ENCODE peak calls at places on chromosomes 2 and 18, in four cellular contexts. K is lung, Q is Calu3, P is neural crest cell. F is an unnamed sample.

GRCh38 chr18:48295586-48296311 is 113.4 kb downstream of the ZBTB7C start:
- DNase-seq in Q (no peak), P (no peak), K (no peak), F (no peak)

GRCh38 chr2:147548453-147548852 is 296.4 kb upstream of the ACVR2A start:
- DNase-seq in P (no peak), Q (no peak), K (no peak), F (no peak)

GRCh38 chr2:152453129-152453642 is 118.2 kb downstream of the FMNL2 start:
- DNase-seq in Q (peak; percentile 9), K (no peak), P (peak; percentile 44), F (no peak)

GRCh38 chr2:163011035-163011434 is 172.5 kb upstream of the KCNH7 start:
- DNase-seq in K (no peak), Q (no peak), P (no peak), F (no peak)

GRCh38 chr2:29583104-29583503 is 338.3 kb downstream of the ALK start:
- DNase-seq in Q (no peak), K (no peak), P (no peak), F (no peak)

GRCh38 chr2:133130548-133131246 is 437.6 kb downstream of the NCKAP5 start:
- DNase-seq in P (no peak), Q (no peak), K (no peak), F (no peak)

GRCh38 chr18:77056399-77057015 is 76.1 kb downstream of the MBP start:
- DNase-seq in K (no peak), P (no peak), Q (peak; percentile 66), F (no peak)

GRCh38 chr2:148619560-148620190 is 24.9 kb upstream of the EPC2 start:
- DNase-seq in Q (no peak), P (no peak), K (no peak), F (no peak)

GRCh38 chr2:19881866-19882265 is 19.9 kb downstream of the TTC32 start:
- DNase-seq in K (peak; percentile 15), P (no peak), Q (no peak), F (no peak)

GRCh38 chr2:20213651-20214565 is 11.0 kb downstream of the SDC1 start:
- DNase-seq in Q (no peak), P (no peak), K (no peak), F (no peak)

GRCh38 chr2:67215214-67215613 is 181.9 kb upstream of the ETAA1 start:
- DNase-seq in Q (peak; percentile 82), P (peak; percentile 58), K (peak; percentile 48), F (peak; percentile 5)

GRCh38 chr2:45010706-45011036 is 1.4 kb upstream of the SIX2 start:
- DNase-seq in Q (no peak), K (no peak), P (no peak), F (no peak)

GRCh38 chr2:240988146-240988545 is 10.3 kb upstream of the SNED1 start:
- DNase-seq in Q (no peak), K (no peak), P (no peak), F (no peak)

GRCh38 chr2:240990726-240991377 is 7.6 kb upstream of the SNED1 start:
- DNase-seq in P (no peak), Q (no peak), K (no peak), F (no peak)

GRCh38 chr2:240990266-240990529 is 8.2 kb upstream of the SNED1 start:
- DNase-seq in P (no peak), Q (no peak), K (no peak), F (no peak)

GRCh38 chr2:240988571-240989271 is 9.7 kb upstream of the SNED1 start:
- DNase-seq in K (no peak), P (no peak), Q (no peak), F (no peak)

DNA sequence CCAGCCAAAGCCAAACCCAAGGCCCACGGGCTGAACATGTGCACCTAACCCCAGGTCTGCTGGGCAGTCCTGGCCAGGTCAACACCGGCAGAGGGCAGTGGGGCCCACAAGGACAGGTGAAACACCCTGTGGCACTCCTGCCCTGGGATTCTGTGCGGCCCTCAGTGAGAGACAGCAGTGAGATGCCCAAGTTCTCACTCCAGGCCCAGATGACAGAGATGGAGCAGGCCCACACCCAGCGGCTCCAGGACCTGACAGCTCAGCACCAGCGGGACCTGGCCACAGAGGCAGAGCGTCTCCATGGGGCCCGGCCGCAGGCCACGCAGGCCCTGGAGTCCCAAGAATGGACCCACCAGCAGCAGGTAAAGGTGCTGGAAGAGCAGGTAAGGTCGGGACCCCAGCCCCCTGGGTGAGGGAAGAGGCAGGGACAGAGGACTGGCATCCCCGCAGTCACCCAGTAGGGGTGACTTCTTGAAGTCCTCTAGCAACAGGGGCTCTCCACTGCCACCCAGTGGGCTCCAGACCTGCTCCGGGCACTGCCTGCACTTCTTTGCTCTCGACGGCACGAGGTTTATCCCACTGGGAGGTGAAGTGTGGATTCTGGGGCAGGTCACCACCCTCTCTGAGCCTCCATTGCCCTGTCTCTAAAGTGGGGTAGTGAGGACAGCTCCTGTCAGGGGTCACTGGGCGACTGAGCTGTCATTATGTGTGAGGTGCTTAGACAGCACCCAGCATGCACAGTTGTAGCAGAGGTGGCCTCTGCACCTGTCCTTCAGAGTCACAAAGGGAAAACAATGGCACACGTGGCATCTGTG is 8.8 kb upstream of the SNED1 start:
- DNase-seq in K (no peak), Q (peak; percentile 78), P (peak; percentile 42), F (no peak)
- TF ChIP-seq CTCF in K (no peak), Q (peak; percentile 64), P (peak; percentile 59), F (peak; percentile 19)

GRCh38 chr2:115384399-115384798 is 942.0 kb downstream of the DPP10 start:
- DNase-seq in Q (no peak), K (no peak), P (no peak), F (no peak)
- TF ChIP-seq CTCF in Q (no peak), K (no peak), P (no peak), F (no peak)

GRCh38 chr2:75607988-75608683 is 38.4 kb upstream of the MRPL19 start:
- DNase-seq in P (no peak), K (no peak), Q (no peak), F (no peak)

GRCh38 chr2:75609937-75610508 is 36.6 kb upstream of the MRPL19 start:
- DNase-seq in Q (no peak), P (no peak), K (no peak), F (no peak)

GRCh38 chr2:75609334-75609689 is 37.3 kb upstream of the MRPL19 start:
- DNase-seq in P (no peak), K (no peak), Q (no peak), F (no peak)

GRCh38 chr2:75606851-75607798 is 39.5 kb upstream of the MRPL19 start:
- DNase-seq in K (no peak), Q (no peak), P (no peak), F (no peak)

GRCh38 chr2:75608684-75609333 is 37.8 kb upstream of the MRPL19 start:
- DNase-seq in K (peak; percentile 56), Q (peak; percentile 69), P (peak; percentile 67), F (peak; percentile 77)
- TF ChIP-seq CTCF in K (peak; percentile 53), Q (peak; percentile 91), P (peak; percentile 99), F (peak; percentile 97)

DNA sequence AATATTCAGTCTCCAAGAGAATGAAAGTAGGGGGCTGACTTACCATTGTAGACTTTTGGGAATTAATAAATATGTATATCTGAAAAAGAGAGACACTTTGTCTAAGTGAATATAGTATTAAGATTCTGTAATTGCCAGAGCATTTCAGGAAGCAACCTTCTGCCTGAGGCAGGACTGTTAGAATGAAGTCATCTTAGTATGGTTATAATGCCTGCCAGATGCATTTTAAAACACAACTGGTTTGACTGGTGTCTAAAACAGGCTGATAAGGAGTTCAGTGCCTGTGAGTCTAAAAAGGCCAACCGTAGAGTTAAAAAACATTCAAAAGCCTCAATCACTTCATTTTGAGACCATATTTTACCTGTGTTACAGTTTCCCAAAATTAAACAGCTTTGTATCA is 444.0 kb downstream of the PID1 start:
- DNase-seq in Q (no peak), P (no peak), K (no peak), F (no peak)
- TF ChIP-seq CTCF in Q (no peak), P (no peak), K (no peak), F (no peak)

DNA sequence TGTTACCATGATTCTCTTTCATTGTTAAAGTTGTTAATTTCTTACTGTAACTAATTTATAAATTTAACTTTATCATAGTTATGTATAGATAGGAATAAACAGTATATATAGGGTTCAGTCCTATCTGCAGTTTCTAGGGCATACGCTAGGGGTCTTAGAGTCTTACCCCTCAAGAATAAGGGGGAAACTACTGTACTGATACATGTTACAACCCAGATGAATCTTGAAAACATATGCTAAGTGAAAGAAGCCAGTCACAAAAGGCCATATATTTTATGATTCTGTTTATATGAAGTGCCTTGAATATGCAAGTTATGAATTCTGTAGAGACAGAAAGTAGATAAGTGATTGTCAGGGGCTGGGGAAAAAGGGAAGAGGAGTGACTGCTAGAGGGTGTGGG is 52.4 kb downstream of the RTN4 start:
- DNase-seq in P (no peak), Q (no peak), K (no peak), F (no peak)
- TF ChIP-seq CTCF in P (no peak), Q (no peak), K (no peak), F (no peak)

DNA sequence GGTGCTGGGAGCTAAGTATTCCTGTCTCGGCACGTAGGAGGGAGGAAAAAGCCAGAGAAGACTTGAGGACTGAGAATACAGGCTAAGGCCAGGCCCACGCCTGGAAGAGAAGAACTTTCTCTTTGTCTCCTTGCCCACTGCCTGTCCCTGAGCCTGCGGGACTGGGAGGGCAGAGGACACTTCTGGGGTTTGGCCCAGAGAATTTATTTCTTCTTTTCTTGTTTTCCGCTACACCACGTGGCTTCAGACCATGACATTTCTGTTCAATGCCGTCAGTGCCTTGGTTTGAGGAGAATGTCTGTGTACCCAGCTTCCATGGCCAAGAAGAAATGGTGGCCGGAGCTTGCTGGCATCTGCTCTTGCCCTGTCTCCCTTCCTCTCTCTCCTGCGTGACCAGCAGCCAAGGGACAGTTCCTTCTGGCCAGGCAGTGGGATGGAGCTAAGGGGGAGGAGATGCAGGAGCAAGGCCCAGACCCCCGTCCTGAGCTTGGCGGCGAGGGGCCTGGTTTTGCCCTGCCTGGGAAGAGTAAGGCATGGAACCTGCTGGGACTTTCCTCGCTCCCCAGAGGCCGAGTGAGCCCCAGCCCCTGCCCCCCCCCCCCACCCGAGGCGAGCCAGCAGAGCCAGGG is 140.3 kb downstream of the KLHL29 start:
- DNase-seq in Q (no peak), P (no peak), K (no peak), F (no peak)
- TF ChIP-seq CTCF in Q (no peak), P (no peak), K (no peak), F (no peak)

GRCh38 chr2:17901246-17901645 is 22.8 kb downstream of the KCNS3 start:
- DNase-seq in Q (peak; percentile 13), P (no peak), K (no peak), F (no peak)
- TF ChIP-seq CTCF in Q (no peak), P (no peak), K (no peak), F (no peak)

GRCh38 chr2:222693837-222694236 is 22.4 kb downstream of the MOGAT1 start:
- DNase-seq in P (no peak), K (no peak), Q (no peak), F (no peak)
- TF ChIP-seq CTCF in P (peak; percentile 37), K (no peak), Q (no peak), F (no peak)

F was measured in GM10248.